ENCODE peak calls at places on chromosomes 3 and 15, in ten cellular contexts. I is lung, A is fibroblast of mammary gland, V is GM13976, P is NB4, T is natural killer cell, W is choroid plexus epithelial cell, C is heart right ventricle, Z is nephron progenitor cell, K is fibroblast of pulmonary artery. O is an unnamed sample.

GRCh38 chr3:41198526-41198925 is 779 bp upstream of the CTNNB1 start:
- DNase-seq in V (no peak), I (peak; percentile 40), W (peak; percentile 32), Z (no peak), K (no peak), C (peak; percentile 51), A (no peak), T (no peak), P (peak; percentile 59), O (peak; percentile 37)

GRCh38 chr15:35671197-35671596 is 125.2 kb upstream of the DPH6 start:
- DNase-seq in W (peak; percentile 45), V (no peak), A (peak; percentile 47), T (no peak), Z (no peak), P (no peak), I (no peak), K (no peak), C (no peak), O (no peak)

GRCh38 chr15:65558997-65559760 is 28.9 kb downstream of the HACD3 start:
- DNase-seq in T (no peak), W (no peak), C (no peak), Z (no peak), P (no peak), V (no peak), A (no peak), K (no peak), I (no peak), O (no peak)

GRCh38 chr3:54427951-54428871 is 305.9 kb downstream of the CACNA2D3 start:
- DNase-seq in K (peak; percentile 84), A (peak; percentile 71), P (peak; percentile 68), V (peak; percentile 40), T (no peak), I (peak; percentile 39), W (peak; percentile 90), C (peak; percentile 48), Z (peak; percentile 70), O (peak; percentile 58)

GRCh38 chr3:96657710-96658109 is 156.7 kb upstream of the EPHA6 start:
- DNase-seq in Z (no peak), W (no peak), A (no peak), C (no peak), T (no peak), P (no peak), K (no peak), I (no peak), V (no peak), O (no peak)

GRCh38 chr3:151410891-151411559 is 26.5 kb upstream of the P2RY12 start:
- DNase-seq in V (no peak), A (peak; percentile 57), T (no peak), Z (no peak), C (no peak), P (no peak), K (peak; percentile 11), I (no peak), W (peak; percentile 34), O (no peak)

GRCh38 chr3:12513694-12514446 is 29.6 kb downstream of the TSEN2 start:
- DNase-seq in A (no peak), I (no peak), Z (no peak), P (no peak), K (no peak), V (no peak), T (no peak), W (peak; percentile 65), C (peak; percentile 10), O (no peak)

GRCh38 chr3:114226313-114226712 is 11.1 kb downstream of the ZNF80 start:
- DNase-seq in A (no peak), P (no peak), W (no peak), Z (no peak), I (no peak), V (no peak), T (no peak), C (no peak), K (no peak), O (no peak)

GRCh38 chr3:70308760-70309159 is 3.7 kb downstream of the MDFIC2 start:
- DNase-seq in T (no peak), C (no peak), W (peak; percentile 72), I (no peak), K (peak; percentile 3), P (peak; percentile 6), A (peak; percentile 2), V (no peak), Z (peak; percentile 15), O (peak; percentile 2)

GRCh38 chr15:95698971-95699370 is 631.5 kb upstream of the NR2F2 start:
- DNase-seq in T (no peak), P (no peak), W (no peak), I (no peak), V (no peak), C (no peak), K (no peak), A (peak; percentile 51), Z (no peak), O (no peak)

GRCh38 chr3:38454179-38454883 is 641 bp downstream of the ACVR2B start:
- DNase-seq in Z (peak; percentile 60), C (no peak), A (peak; percentile 3), T (no peak), P (peak; percentile 48), K (peak; percentile 22), W (peak; percentile 25), V (peak; percentile 74), I (no peak), O (peak; percentile 35)

GRCh38 chr3:184352149-184352785 is 9.1 kb downstream of the CLCN2 start:
- DNase-seq in V (no peak), T (no peak), W (no peak), P (no peak), I (no peak), Z (no peak), C (no peak), K (no peak), A (no peak), O (no peak)

GRCh38 chr3:194688946-194689345 is 3.3 kb downstream of the FAM43A start:
- DNase-seq in C (no peak), I (no peak), K (no peak), A (no peak), Z (no peak), W (no peak), V (no peak), P (no peak), T (no peak), O (no peak)

GRCh38 chr3:194688207-194688711 is 2.6 kb downstream of the FAM43A start:
- DNase-seq in I (no peak), A (no peak), V (peak; percentile 66), P (peak; percentile 82), C (peak; percentile 41), Z (no peak), K (peak; percentile 57), T (peak; percentile 65), W (peak; percentile 62), O (peak; percentile 50)

GRCh38 chr3:194686414-194686815 is 732 bp downstream of the FAM43A start:
- DNase-seq in A (no peak), V (no peak), Z (no peak), P (no peak), K (no peak), T (peak; percentile 35), I (no peak), C (peak; percentile 11), W (peak; percentile 52), O (no peak)

GRCh38 chr3:194686816-194687637 is 1.3 kb downstream of the FAM43A start:
- DNase-seq in W (peak; percentile 69), K (peak; percentile 58), C (peak; percentile 41), A (peak; percentile 53), Z (peak; percentile 60), T (peak; percentile 37), V (peak; percentile 51), P (peak; percentile 62), I (peak; percentile 35), O (peak; percentile 27)

DNA sequence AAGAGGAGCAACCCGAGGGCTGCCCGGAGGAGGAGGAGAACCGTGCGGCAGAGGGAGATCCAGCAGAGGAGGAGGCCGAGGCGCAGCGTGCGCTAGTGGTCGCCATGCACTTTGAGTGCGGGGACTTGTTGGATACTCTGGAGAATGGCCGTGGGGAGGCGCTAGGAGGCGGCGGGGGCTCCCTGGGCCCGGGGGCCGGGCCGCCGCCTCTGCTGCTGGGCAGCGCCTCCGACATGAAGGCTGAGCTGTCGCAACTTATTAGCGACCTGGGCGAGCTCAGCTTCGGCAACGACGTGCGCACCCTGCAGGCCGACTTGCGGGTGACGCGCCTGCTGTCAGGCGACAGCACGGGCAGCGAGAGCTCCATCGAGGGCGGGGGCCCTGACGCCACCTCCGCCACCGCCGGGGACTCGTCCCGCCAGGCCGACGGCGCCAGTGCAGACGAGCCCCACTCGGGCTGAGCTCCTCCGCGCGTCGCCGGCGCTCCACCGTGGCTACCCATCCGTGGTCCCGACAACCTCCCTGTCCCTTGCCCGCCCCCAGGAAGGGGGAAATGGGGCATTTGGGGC is 2.0 kb downstream of the FAM43A start:
- DNase-seq in Z (peak; percentile 83), I (peak; percentile 75), V (peak; percentile 81), T (peak; percentile 75), K (peak; percentile 76), P (peak; percentile 93), C (peak; percentile 62), W (peak; percentile 71), A (peak; percentile 59), O (peak; percentile 87)
- TF ChIP-seq CTCF in Z (peak; percentile 42), I (no peak), V (peak; percentile 78), T (peak; percentile 52), K (peak; percentile 11), P (peak; percentile 13), C (peak; percentile 50), W (peak; percentile 35), A (peak; percentile 7), O (peak; percentile 73)

GRCh38 chr15:92898988-92899909 is 875 bp upstream of the CHD2 start:
- DNase-seq in Z (no peak), T (no peak), V (no peak), P (peak; percentile 68), W (no peak), C (no peak), I (no peak), K (no peak), A (peak; percentile 47), O (peak; percentile 46)
- TF ChIP-seq CTCF in Z (peak; percentile 61), T (peak; percentile 32), V (no peak), P (peak; percentile 46), W (peak; percentile 31), C (peak; percentile 42), I (no peak), K (peak; percentile 29), A (peak; percentile 42), O (peak; percentile 75)

DNA sequence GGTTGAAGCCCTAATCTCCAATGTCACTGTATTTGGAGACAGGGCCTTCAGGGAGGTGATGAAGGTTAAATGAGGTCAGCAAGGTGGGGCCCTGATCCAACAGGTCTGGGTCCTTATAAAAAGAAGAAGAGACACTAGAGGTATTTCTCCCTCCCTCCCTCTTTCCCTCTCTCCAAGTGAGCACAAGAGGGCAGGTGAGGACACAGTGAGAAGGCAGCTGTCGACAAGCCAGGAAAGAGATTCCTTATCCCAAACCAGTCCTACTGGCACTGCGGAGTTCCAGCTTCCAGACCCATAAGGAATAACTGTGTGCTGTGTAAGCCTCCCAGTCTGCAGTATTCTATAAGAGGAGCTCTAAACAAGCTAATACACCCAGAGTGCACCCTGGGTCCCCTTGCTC is 134.7 kb downstream of the ADAMTS17 start:
- DNase-seq in P (no peak), C (no peak), T (no peak), K (no peak), A (no peak), W (no peak), Z (no peak), I (no peak), V (no peak), O (no peak)
- TF ChIP-seq CTCF in P (no peak), C (no peak), T (no peak), K (no peak), A (no peak), W (no peak), Z (no peak), I (no peak), V (no peak), O (no peak)

GRCh38 chr3:169058681-169059080 is 604.8 kb downstream of the MECOM start:
- DNase-seq in T (no peak), P (no peak), W (no peak), A (no peak), K (no peak), I (no peak), V (no peak), Z (no peak), C (no peak), O (no peak)

GRCh38 chr3:169060037-169060436 is 603.5 kb downstream of the MECOM start:
- DNase-seq in A (no peak), V (no peak), W (peak; percentile 62), I (no peak), T (no peak), P (no peak), K (peak; percentile 18), Z (no peak), C (no peak), O (no peak)
- TF ChIP-seq CTCF in A (peak; percentile 28), V (no peak), W (peak; percentile 51), I (no peak), T (no peak), P (no peak), K (peak; percentile 10), Z (no peak), C (no peak), O (no peak)